ENCODE peak calls at places on chromosome 10, in ten cellular contexts. One of them, this sample, is unnamed.

GRCh38 chr10:111856631-111857030 is 326.9 kb downstream of the GPAM start:
- DNase-seq in prostate gland: no peak
- DNase-seq in cardiac muscle cell: no peak
- DNase-seq in IMR-90: no peak
- DNase-seq in keratinocyte: no peak
- DNase-seq in heart left ventricle: no peak
- DNase-seq in DND-41: no peak
- DNase-seq in psoas muscle: no peak
- DNase-seq in endodermal cell: no peak
- DNase-seq in colonic mucosa: no peak
- DNase-seq in this sample: no peak

GRCh38 chr10:69439813-69440506 is 11.3 kb upstream of the TSPAN15 start:
- DNase-seq in prostate gland: peak; percentile 30
- DNase-seq in cardiac muscle cell: peak; percentile 87
- DNase-seq in IMR-90: no peak
- DNase-seq in keratinocyte: no peak
- DNase-seq in heart left ventricle: no peak
- DNase-seq in DND-41: no peak
- DNase-seq in psoas muscle: no peak
- DNase-seq in endodermal cell: no peak
- DNase-seq in colonic mucosa: no peak
- DNase-seq in this sample: peak; percentile 84

GRCh38 chr10:90986136-90986760 is 65.4 kb upstream of the ANKRD1 start:
- DNase-seq in prostate gland: no peak
- DNase-seq in cardiac muscle cell: no peak
- DNase-seq in IMR-90: no peak
- DNase-seq in keratinocyte: no peak
- DNase-seq in heart left ventricle: no peak
- DNase-seq in DND-41: peak; percentile 19
- DNase-seq in psoas muscle: no peak
- DNase-seq in endodermal cell: no peak
- DNase-seq in colonic mucosa: no peak
- DNase-seq in this sample: no peak

GRCh38 chr10:96700477-96701099 is 19.7 kb downstream of the PIK3AP1 start:
- DNase-seq in prostate gland: no peak
- DNase-seq in cardiac muscle cell: no peak
- DNase-seq in IMR-90: no peak
- DNase-seq in keratinocyte: no peak
- DNase-seq in heart left ventricle: peak; percentile 47
- DNase-seq in DND-41: no peak
- DNase-seq in psoas muscle: no peak
- DNase-seq in endodermal cell: no peak
- DNase-seq in colonic mucosa: no peak
- DNase-seq in this sample: no peak

GRCh38 chr10:133075346-133076137 is 12.2 kb upstream of the ADGRA1 start:
- DNase-seq in prostate gland: no peak
- DNase-seq in cardiac muscle cell: no peak
- DNase-seq in IMR-90: no peak
- DNase-seq in keratinocyte: no peak
- DNase-seq in heart left ventricle: no peak
- DNase-seq in DND-41: no peak
- DNase-seq in psoas muscle: no peak
- DNase-seq in endodermal cell: no peak
- DNase-seq in colonic mucosa: no peak
- DNase-seq in this sample: no peak

GRCh38 chr10:132021046-132021445 is 39.3 kb upstream of the BNIP3 start:
- DNase-seq in prostate gland: no peak
- DNase-seq in cardiac muscle cell: no peak
- DNase-seq in IMR-90: no peak
- DNase-seq in keratinocyte: no peak
- DNase-seq in heart left ventricle: no peak
- DNase-seq in DND-41: no peak
- DNase-seq in psoas muscle: no peak
- DNase-seq in endodermal cell: no peak
- DNase-seq in colonic mucosa: no peak
- DNase-seq in this sample: no peak

GRCh38 chr10:3647074-3647473 is 137.9 kb downstream of the KLF6 start:
- DNase-seq in prostate gland: no peak
- DNase-seq in cardiac muscle cell: no peak
- DNase-seq in IMR-90: no peak
- DNase-seq in keratinocyte: no peak
- DNase-seq in heart left ventricle: no peak
- DNase-seq in DND-41: no peak
- DNase-seq in psoas muscle: no peak
- DNase-seq in endodermal cell: no peak
- DNase-seq in colonic mucosa: no peak
- DNase-seq in this sample: no peak

GRCh38 chr10:6089334-6090219 is 743 bp downstream of the RBM17 start:
- DNase-seq in prostate gland: no peak
- DNase-seq in cardiac muscle cell: no peak
- DNase-seq in IMR-90: no peak
- DNase-seq in keratinocyte: peak; percentile 25
- DNase-seq in heart left ventricle: no peak
- DNase-seq in DND-41: peak; percentile 48
- DNase-seq in psoas muscle: no peak
- DNase-seq in endodermal cell: peak; percentile 84
- DNase-seq in colonic mucosa: peak; percentile 32
- DNase-seq in this sample: peak; percentile 81

GRCh38 chr10:131820626-131821025 is 80.2 kb upstream of the PPP2R2D start:
- DNase-seq in prostate gland: no peak
- DNase-seq in cardiac muscle cell: no peak
- DNase-seq in IMR-90: no peak
- DNase-seq in keratinocyte: no peak
- DNase-seq in heart left ventricle: no peak
- DNase-seq in DND-41: no peak
- DNase-seq in psoas muscle: no peak
- DNase-seq in endodermal cell: peak; percentile 28
- DNase-seq in colonic mucosa: peak; percentile 7
- DNase-seq in this sample: no peak

GRCh38 chr10:6522230-6522629 is 57.8 kb downstream of the PRKCQ start:
- DNase-seq in prostate gland: no peak
- DNase-seq in cardiac muscle cell: no peak
- DNase-seq in IMR-90: no peak
- DNase-seq in keratinocyte: no peak
- DNase-seq in heart left ventricle: no peak
- DNase-seq in DND-41: no peak
- DNase-seq in psoas muscle: no peak
- DNase-seq in endodermal cell: no peak
- DNase-seq in colonic mucosa: no peak
- DNase-seq in this sample: peak; percentile 82

GRCh38 chr10:22597142-22597541 is 117.2 kb downstream of the PIP4K2A start:
- DNase-seq in prostate gland: no peak
- DNase-seq in cardiac muscle cell: no peak
- DNase-seq in IMR-90: peak; percentile 26
- DNase-seq in keratinocyte: no peak
- DNase-seq in heart left ventricle: no peak
- DNase-seq in DND-41: no peak
- DNase-seq in psoas muscle: no peak
- DNase-seq in endodermal cell: peak; percentile 54
- DNase-seq in colonic mucosa: no peak
- DNase-seq in this sample: no peak

GRCh38 chr10:21888959-21889358 is 114.6 kb downstream of the DNAJC1 start:
- DNase-seq in prostate gland: no peak
- DNase-seq in cardiac muscle cell: no peak
- DNase-seq in IMR-90: no peak
- DNase-seq in keratinocyte: no peak
- DNase-seq in heart left ventricle: no peak
- DNase-seq in DND-41: peak; percentile 68
- DNase-seq in psoas muscle: no peak
- DNase-seq in endodermal cell: no peak
- DNase-seq in colonic mucosa: no peak
- DNase-seq in this sample: no peak

GRCh38 chr10:24706479-24707118 is 17.1 kb downstream of the ARHGAP21 start:
- DNase-seq in prostate gland: no peak
- DNase-seq in cardiac muscle cell: peak; percentile 96
- DNase-seq in IMR-90: peak; percentile 98
- DNase-seq in keratinocyte: no peak
- DNase-seq in heart left ventricle: no peak
- DNase-seq in DND-41: peak; percentile 67
- DNase-seq in psoas muscle: no peak
- DNase-seq in endodermal cell: no peak
- DNase-seq in colonic mucosa: no peak
- DNase-seq in this sample: peak; percentile 97

GRCh38 chr10:36494386-36494785 is 631.0 kb upstream of the ANKRD30A start:
- DNase-seq in prostate gland: no peak
- DNase-seq in cardiac muscle cell: peak; percentile 63
- DNase-seq in IMR-90: peak; percentile 87
- DNase-seq in keratinocyte: peak; percentile 66
- DNase-seq in heart left ventricle: no peak
- DNase-seq in DND-41: no peak
- DNase-seq in psoas muscle: no peak
- DNase-seq in endodermal cell: no peak
- DNase-seq in colonic mucosa: no peak
- DNase-seq in this sample: peak; percentile 94

GRCh38 chr10:129844191-129844590 is 119.9 kb downstream of the EBF3 start:
- DNase-seq in prostate gland: no peak
- DNase-seq in cardiac muscle cell: no peak
- DNase-seq in IMR-90: no peak
- DNase-seq in keratinocyte: no peak
- DNase-seq in heart left ventricle: no peak
- DNase-seq in DND-41: no peak
- DNase-seq in psoas muscle: no peak
- DNase-seq in endodermal cell: no peak
- DNase-seq in colonic mucosa: no peak
- DNase-seq in this sample: no peak

GRCh38 chr10:115951242-115951641 is 321.8 kb downstream of the GFRA1 start:
- DNase-seq in prostate gland: no peak
- DNase-seq in cardiac muscle cell: no peak
- DNase-seq in IMR-90: no peak
- DNase-seq in keratinocyte: no peak
- DNase-seq in heart left ventricle: no peak
- DNase-seq in DND-41: no peak
- DNase-seq in psoas muscle: no peak
- DNase-seq in endodermal cell: no peak
- DNase-seq in colonic mucosa: no peak
- DNase-seq in this sample: no peak

GRCh38 chr10:12455774-12456173 is 106.4 kb downstream of the CAMK1D start:
- DNase-seq in prostate gland: no peak
- DNase-seq in cardiac muscle cell: no peak
- DNase-seq in IMR-90: no peak
- DNase-seq in keratinocyte: no peak
- DNase-seq in heart left ventricle: no peak
- DNase-seq in DND-41: no peak
- DNase-seq in psoas muscle: no peak
- DNase-seq in endodermal cell: no peak
- DNase-seq in colonic mucosa: peak; percentile 49
- DNase-seq in this sample: no peak

GRCh38 chr10:119421887-119422684 is 120.4 kb downstream of the RGS10 start:
- DNase-seq in prostate gland: no peak
- DNase-seq in cardiac muscle cell: peak; percentile 25
- DNase-seq in IMR-90: peak; percentile 57
- DNase-seq in keratinocyte: no peak
- DNase-seq in heart left ventricle: peak; percentile 72
- DNase-seq in DND-41: no peak
- DNase-seq in psoas muscle: peak; percentile 80
- DNase-seq in endodermal cell: no peak
- DNase-seq in colonic mucosa: no peak
- DNase-seq in this sample: no peak

GRCh38 chr10:62814901-62815372 is 1.2 kb downstream of the EGR2 start:
- DNase-seq in prostate gland: no peak
- DNase-seq in cardiac muscle cell: peak; percentile 41
- DNase-seq in IMR-90: no peak
- DNase-seq in keratinocyte: no peak
- DNase-seq in heart left ventricle: peak; percentile 35
- DNase-seq in DND-41: no peak
- DNase-seq in psoas muscle: no peak
- DNase-seq in endodermal cell: peak; percentile 70
- DNase-seq in colonic mucosa: no peak
- DNase-seq in this sample: no peak
- H3K4me3 ChIP-seq in prostate gland: peak overlapping the region; percentile 80
- H3K4me3 ChIP-seq in cardiac muscle cell: peak overlapping the region; percentile 58
- H3K4me3 ChIP-seq in IMR-90: peak overlapping the region; percentile 73
- H3K4me3 ChIP-seq in keratinocyte: peak overlapping the region; percentile 92
- H3K4me3 ChIP-seq in heart left ventricle: peak overlapping the region; percentile 64
- H3K4me3 ChIP-seq in DND-41: no peak overlapping the region
- H3K4me3 ChIP-seq in psoas muscle: peak overlapping the region; percentile 79
- H3K4me3 ChIP-seq in endodermal cell: peak overlapping the region; percentile 80
- H3K4me3 ChIP-seq in colonic mucosa: peak overlapping the region; percentile 81
- H3K4me3 ChIP-seq in this sample: peak overlapping the region; percentile 59

GRCh38 chr10:13956826-13957225 is 370.1 kb downstream of the PRPF18 start:
- DNase-seq in prostate gland: peak; percentile 8
- DNase-seq in cardiac muscle cell: peak; percentile 73
- DNase-seq in IMR-90: peak; percentile 80
- DNase-seq in keratinocyte: no peak
- DNase-seq in heart left ventricle: peak; percentile 65
- DNase-seq in DND-41: no peak
- DNase-seq in psoas muscle: peak; percentile 87
- DNase-seq in endodermal cell: peak; percentile 62
- DNase-seq in colonic mucosa: peak; percentile 29
- DNase-seq in this sample: no peak
- TF ChIP-seq CTCF in prostate gland: no peak
- TF ChIP-seq CTCF in cardiac muscle cell: peak; percentile 37
- TF ChIP-seq CTCF in IMR-90: peak; percentile 51
- TF ChIP-seq CTCF in keratinocyte: no peak
- TF ChIP-seq CTCF in heart left ventricle: no peak
- TF ChIP-seq CTCF in DND-41: no peak
- TF ChIP-seq CTCF in psoas muscle: peak; percentile 13
- TF ChIP-seq CTCF in endodermal cell: peak; percentile 44
- TF ChIP-seq CTCF in colonic mucosa: no peak
- TF ChIP-seq CTCF in this sample: no peak

DNA sequence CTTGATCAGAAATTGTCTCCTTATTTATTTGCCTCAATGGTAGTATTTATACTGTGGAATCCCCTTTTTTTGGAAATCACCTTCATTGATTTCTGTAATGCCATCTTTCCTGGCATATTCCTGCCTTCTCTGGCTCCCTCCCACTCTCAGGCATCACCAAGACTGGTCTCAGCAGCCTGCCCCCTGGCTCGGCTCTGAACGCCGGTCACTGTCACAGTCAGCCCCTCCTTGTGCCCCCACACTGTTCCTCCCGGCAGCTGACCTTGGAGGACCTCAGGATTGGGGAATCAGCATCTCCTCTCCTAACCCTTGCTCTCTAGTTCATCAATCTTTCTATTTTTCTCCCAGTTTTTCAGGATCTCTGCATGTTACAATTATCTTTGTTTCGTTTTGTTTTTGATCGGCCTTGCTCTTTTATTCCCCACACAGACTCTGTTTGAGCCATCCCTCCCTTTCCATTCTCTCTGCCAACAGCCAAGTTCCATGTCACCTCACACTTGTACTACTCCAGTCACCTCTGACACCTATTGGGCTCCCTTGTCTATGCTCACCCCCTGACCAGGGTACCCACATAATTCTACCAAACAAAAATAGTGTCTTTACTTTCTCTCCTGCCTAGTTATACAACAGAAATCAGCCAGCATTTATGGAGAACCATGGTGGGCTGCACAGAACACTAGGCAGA is 294.3 kb downstream of the PLXDC2 start:
- DNase-seq in prostate gland: no peak
- DNase-seq in cardiac muscle cell: no peak
- DNase-seq in IMR-90: no peak
- DNase-seq in keratinocyte: no peak
- DNase-seq in heart left ventricle: no peak
- DNase-seq in DND-41: no peak
- DNase-seq in psoas muscle: no peak
- DNase-seq in endodermal cell: no peak
- DNase-seq in colonic mucosa: no peak
- DNase-seq in this sample: no peak
- H3K4me3 ChIP-seq in prostate gland: no peak overlapping the region
- H3K4me3 ChIP-seq in cardiac muscle cell: no peak overlapping the region
- H3K4me3 ChIP-seq in IMR-90: peak overlapping the region; percentile 49
- H3K4me3 ChIP-seq in keratinocyte: no peak overlapping the region
- H3K4me3 ChIP-seq in heart left ventricle: no peak overlapping the region
- H3K4me3 ChIP-seq in DND-41: no peak overlapping the region
- H3K4me3 ChIP-seq in psoas muscle: no peak overlapping the region
- H3K4me3 ChIP-seq in endodermal cell: no peak overlapping the region
- H3K4me3 ChIP-seq in colonic mucosa: no peak overlapping the region
- H3K4me3 ChIP-seq in this sample: no peak overlapping the region

GRCh38 chr10:104056619-104057273 is 28.9 kb downstream of the COL17A1 start:
- DNase-seq in prostate gland: no peak
- DNase-seq in cardiac muscle cell: no peak
- DNase-seq in IMR-90: no peak
- DNase-seq in keratinocyte: no peak
- DNase-seq in heart left ventricle: no peak
- DNase-seq in DND-41: no peak
- DNase-seq in psoas muscle: no peak
- DNase-seq in endodermal cell: peak; percentile 70
- DNase-seq in colonic mucosa: no peak
- DNase-seq in this sample: no peak
- TF ChIP-seq CTCF in prostate gland: no peak
- TF ChIP-seq CTCF in cardiac muscle cell: no peak
- TF ChIP-seq CTCF in IMR-90: no peak
- TF ChIP-seq CTCF in keratinocyte: peak; percentile 8
- TF ChIP-seq CTCF in heart left ventricle: no peak
- TF ChIP-seq CTCF in DND-41: peak; percentile 5
- TF ChIP-seq CTCF in psoas muscle: no peak
- TF ChIP-seq CTCF in endodermal cell: peak; percentile 47
- TF ChIP-seq CTCF in colonic mucosa: no peak
- TF ChIP-seq CTCF in this sample: peak; percentile 19